ENCODE peak calls at places on chromosome 10, in nine cellular contexts. Y, A, E, H, W, X, B, D and V are unnamed samples.

GRCh38 chr10:47036771-47037170 is 125.5 kb downstream of the PTPN20 start:
- DNase-seq in Y (no peak), A (no peak), E (no peak), H (no peak), W (no peak), X (no peak), B (no peak), D (no peak), V (no peak)

GRCh38 chr10:10872035-10872673 is 145.5 kb upstream of the CELF2 start:
- DNase-seq in Y (peak), A (no peak), E (no peak), H (no peak), W (no peak), X (no peak), B (peak), D (no peak), V (no peak)

GRCh38 chr10:61757525-61758397 is 95.0 kb downstream of the CABCOCO1 start:
- DNase-seq in Y (peak), A (no peak), E (no peak), H (no peak), W (no peak), X (no peak), B (peak), D (no peak), V (no peak)

GRCh38 chr10:79266092-79266491 is 81.2 kb upstream of the PPIF start:
- DNase-seq in Y (no peak), A (no peak), E (peak), H (no peak), W (no peak), X (no peak), B (no peak), D (no peak), V (no peak)

GRCh38 chr10:102753724-102754123 is 10.0 kb downstream of the WBP1L start:
- DNase-seq in Y (no peak), A (no peak), E (no peak), H (no peak), W (no peak), X (no peak), B (no peak), D (no peak), V (no peak)

GRCh38 chr10:4346257-4346656 is 479.8 kb upstream of the AKR1E2 start:
- DNase-seq in Y (no peak), A (no peak), E (no peak), H (no peak), W (no peak), X (no peak), B (no peak), D (no peak), V (no peak)

GRCh38 chr10:129467346-129468119 is 492 bp downstream of the MGMT start:
- DNase-seq in Y (peak), A (no peak), E (peak), H (no peak), W (no peak), X (no peak), B (no peak), D (no peak), V (peak)

GRCh38 chr10:73894245-73894971 is 16.5 kb upstream of the PLAU start:
- DNase-seq in Y (peak), A (no peak), E (peak), H (no peak), W (no peak), X (peak), B (peak), D (no peak), V (no peak)